ENCODE peak calls at places on chromosomes 4 and X, in nine cellular contexts. I is CD4-positive, alpha-beta T cell; Z is hepatocyte; T is breast epithelium; K is substantia nigra; W is CD8-positive, alpha-beta memory T cell; P is tibial nerve; G is Panc1; E is sigmoid colon. N is an unnamed sample.

GRCh38 chr4:18020145-18020670 is 1.3 kb downstream of the LCORL start:
- DNase-seq in I (peak), K (no peak), W (peak), T (no peak), Z (peak), P (no peak), E (no peak), G (no peak), N (peak)

GRCh38 chrX:57445046-57445445 is 146.8 kb upstream of the ZXDB start:
- DNase-seq in G (no peak), K (no peak), E (no peak), P (no peak), W (no peak), I (no peak), Z (no peak), T (no peak), N (no peak)

GRCh38 chr4:90745176-90745575 is 618.0 kb downstream of the CCSER1 start:
- DNase-seq in I (no peak), K (no peak), T (no peak), P (no peak), W (no peak), Z (no peak), E (no peak), G (no peak), N (no peak)

GRCh38 chrX:118182050-118182449 is 65.4 kb upstream of the KLHL13 start:
- DNase-seq in T (no peak), W (no peak), G (no peak), E (no peak), I (no peak), Z (no peak), K (no peak), P (no peak), N (no peak)

GRCh38 chr4:87108142-87108546 is 112.3 kb downstream of the KLHL8 start:
- DNase-seq in T (no peak), K (no peak), Z (peak), E (peak), P (peak), W (no peak), I (no peak), G (peak), N (no peak)

GRCh38 chr4:73421708-73422457 is 14.1 kb upstream of the AFP start:
- DNase-seq in K (no peak), G (no peak), P (no peak), E (no peak), W (no peak), Z (no peak), I (no peak), T (no peak), N (no peak)

GRCh38 chrX:64394874-64395567 is at the start of gene MTMR8:
- DNase-seq in K (peak), P (peak), Z (peak), W (peak), G (no peak), T (peak), E (peak), I (peak), N (peak)

GRCh38 chr4:70666369-70666768 is at the start of gene JCHAIN:
- DNase-seq in K (no peak), Z (no peak), E (no peak), P (no peak), I (no peak), W (no peak), G (no peak), T (no peak), N (no peak)

GRCh38 chrX:109843963-109844751 is 111.1 kb upstream of the ACSL4 start:
- DNase-seq in G (no peak), Z (no peak), E (no peak), K (peak), P (no peak), I (no peak), T (peak), W (no peak), N (no peak)

GRCh38 chr4:95556460-95556859 is 7.7 kb upstream of the UNC5C start:
- DNase-seq in W (no peak), G (no peak), T (no peak), Z (no peak), I (no peak), P (no peak), E (no peak), K (no peak), N (no peak)

GRCh38 chr4:148510211-148510610 is 68.0 kb upstream of the NR3C2 start:
- DNase-seq in P (no peak), E (no peak), Z (no peak), T (no peak), W (no peak), G (no peak), K (no peak), I (no peak), N (no peak)

GRCh38 chr4:59818656-59819055 is 1381.5 kb upstream of the ADGRL3 start:
- DNase-seq in W (no peak), T (no peak), G (peak), I (no peak), Z (no peak), K (no peak), E (no peak), P (no peak), N (no peak)

GRCh38 chr4:124803026-124803425 is 90.5 kb upstream of the ANKRD50 start:
- DNase-seq in K (no peak), W (no peak), P (no peak), Z (no peak), T (no peak), E (no peak), G (no peak), I (no peak), N (no peak)

GRCh38 chrX:48045410-48046311 is 25.8 kb downstream of the ZNF630 start:
- DNase-seq in I (no peak), P (no peak), W (no peak), Z (peak), E (no peak), T (no peak), G (no peak), K (no peak), N (no peak)

GRCh38 chrX:22220941-22221340 is 51.8 kb upstream of the CBLL2 start:
- DNase-seq in G (no peak), P (no peak), Z (no peak), W (no peak), I (no peak), E (no peak), K (no peak), T (no peak), N (no peak)

GRCh38 chrX:133402042-133402453 is 13.2 kb downstream of the GPC4 start:
- DNase-seq in E (no peak), P (no peak), I (no peak), W (no peak), Z (no peak), K (no peak), G (no peak), T (no peak), N (no peak)

GRCh38 chr4:77595361-77595973 is 10.2 kb upstream of the CXCL13 start:
- DNase-seq in T (no peak), K (no peak), P (no peak), Z (no peak), E (no peak), W (no peak), I (no peak), G (no peak), N (no peak)

GRCh38 chr4:182806259-182807252 is 110.6 kb downstream of the DCTD start:
- DNase-seq in I (peak), G (no peak), W (peak), T (peak), P (peak), Z (peak), K (peak), E (peak), N (peak)

GRCh38 chrX:149286940-149287349 is 218.2 kb downstream of the IDS start:
- DNase-seq in E (no peak), Z (peak), I (peak), T (no peak), W (peak), P (peak), G (peak), K (peak), N (peak)

GRCh38 chrX:134622813-134623185 is 35.5 kb downstream of the PLAC1 start:
- DNase-seq in P (no peak), K (no peak), E (no peak), W (no peak), T (no peak), Z (no peak), I (no peak), G (no peak), N (no peak)

GRCh38 chr4:118736867-118737266 is 51.7 kb downstream of the METTL14 start:
- DNase-seq in G (no peak), P (no peak), W (no peak), E (no peak), T (no peak), Z (no peak), I (no peak), K (no peak), N (no peak)

GRCh38 chr4:99144070-99144469 is at the start of gene ADH4:
- DNase-seq in K (no peak), T (no peak), Z (peak), I (no peak), E (no peak), P (no peak), W (no peak), G (no peak), N (no peak)

GRCh38 chr4:6090936-6091335 is 72.7 kb upstream of the C4orf50 start:
- DNase-seq in W (no peak), E (no peak), P (no peak), I (no peak), T (no peak), K (no peak), G (no peak), Z (no peak), N (no peak)

GRCh38 chr4:54091637-54092404 is 8.1 kb upstream of the GSX2 start:
- DNase-seq in I (peak), P (peak), W (peak), G (no peak), E (peak), K (peak), Z (peak), T (peak), N (peak)

GRCh38 chr4:187965726-187966125 is 29.8 kb upstream of the ZFP42 start:
- DNase-seq in Z (no peak), K (no peak), E (no peak), I (no peak), G (no peak), P (no peak), T (no peak), W (no peak), N (no peak)

GRCh38 chrX:47568656-47569295 is 7.8 kb downstream of the ARAF start:
- DNase-seq in I (peak), P (no peak), K (no peak), W (no peak), G (no peak), Z (no peak), E (no peak), T (no peak), N (no peak)

GRCh38 chr4:159487284-159487747 is 384.4 kb downstream of the RAPGEF2 start:
- DNase-seq in T (peak), G (peak), I (no peak), Z (peak), W (no peak), P (peak), K (peak), E (no peak), N (no peak)

GRCh38 chr4:148006025-148006424 is 274.1 kb downstream of the ARHGAP10 start:
- DNase-seq in P (no peak), I (no peak), E (no peak), K (no peak), Z (no peak), G (no peak), W (no peak), T (no peak), N (no peak)

GRCh38 chr4:29131304-29131703 is 1588.9 kb upstream of the PCDH7 start:
- DNase-seq in K (no peak), W (no peak), T (no peak), Z (no peak), G (no peak), I (no peak), P (no peak), E (no peak), N (no peak)

GRCh38 chrX:53458082-53458481 is 23.9 kb upstream of the HSD17B10 start:
- DNase-seq in E (no peak), I (no peak), W (no peak), T (no peak), K (no peak), P (no peak), G (no peak), Z (no peak), N (no peak)

GRCh38 chrX:45445745-45446412 is 245.2 kb upstream of the DIPK2B start:
- DNase-seq in T (no peak), G (peak), K (no peak), Z (peak), P (no peak), E (no peak), I (no peak), W (no peak), N (no peak)

GRCh38 chr4:2286904-2287593 is 25.1 kb upstream of the MXD4 start:
- DNase-seq in P (no peak), K (no peak), T (no peak), G (no peak), Z (no peak), E (peak), I (no peak), W (peak), N (no peak)

GRCh38 chr4:13537832-13538177 is 6.5 kb downstream of the NKX3-2 start:
- DNase-seq in E (peak), Z (no peak), W (no peak), K (no peak), P (no peak), I (no peak), T (no peak), G (no peak), N (no peak)

DNA sequence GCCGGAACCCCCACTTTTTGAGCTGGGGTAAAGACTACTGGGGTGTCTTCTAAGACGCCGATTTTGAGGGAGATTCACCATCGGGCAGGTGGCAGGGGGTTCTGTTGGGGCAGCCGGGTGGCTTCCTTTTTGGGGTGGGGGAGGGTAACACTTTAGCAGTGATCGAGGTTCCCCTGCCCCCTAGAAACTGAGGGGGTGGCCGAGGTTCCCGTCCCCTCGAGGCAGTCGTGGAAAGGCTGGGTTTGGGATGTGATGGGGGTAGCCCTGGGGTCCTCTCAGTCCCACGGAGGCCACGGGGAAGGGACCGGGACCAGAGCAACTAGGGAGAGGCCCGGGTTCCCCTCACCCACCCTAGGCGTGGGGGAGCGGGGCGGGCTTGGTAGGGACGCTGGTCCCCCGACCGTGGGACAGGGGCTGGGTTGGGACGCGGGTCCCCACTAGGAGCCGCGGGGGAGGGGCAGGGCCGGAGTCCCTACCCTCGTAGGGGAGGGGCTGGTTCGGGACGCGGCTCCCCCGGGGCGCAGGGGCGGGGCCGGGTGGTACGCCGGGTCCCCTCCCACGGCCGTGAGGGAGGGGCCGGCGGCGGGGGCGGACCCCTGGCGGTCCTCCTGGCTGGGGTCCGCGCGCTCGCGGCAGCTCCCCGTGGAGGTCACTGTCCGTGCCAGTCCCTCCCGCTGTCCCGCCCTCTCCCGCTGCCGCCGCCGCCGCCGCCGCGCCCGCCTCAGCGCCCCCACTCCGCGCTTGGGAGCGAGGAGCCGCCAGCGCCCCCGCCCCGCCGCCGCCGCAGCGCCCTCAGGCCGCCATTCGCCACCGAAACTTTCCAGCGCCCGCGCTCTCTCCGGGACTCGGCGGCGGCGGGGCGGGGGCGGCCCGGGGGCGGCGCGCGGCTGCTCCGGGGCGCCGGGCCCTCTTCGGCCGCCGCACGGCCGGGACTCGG is at the start of gene TBL1X:
- DNase-seq in W (peak), K (peak), E (peak), T (peak), I (peak), G (no peak), P (peak), Z (peak), N (peak)
- H3K27ac ChIP-seq in W (peak), K (peak), E (peak), T (peak), I (peak), G (peak), P (peak), Z (peak), N (peak)

DNA sequence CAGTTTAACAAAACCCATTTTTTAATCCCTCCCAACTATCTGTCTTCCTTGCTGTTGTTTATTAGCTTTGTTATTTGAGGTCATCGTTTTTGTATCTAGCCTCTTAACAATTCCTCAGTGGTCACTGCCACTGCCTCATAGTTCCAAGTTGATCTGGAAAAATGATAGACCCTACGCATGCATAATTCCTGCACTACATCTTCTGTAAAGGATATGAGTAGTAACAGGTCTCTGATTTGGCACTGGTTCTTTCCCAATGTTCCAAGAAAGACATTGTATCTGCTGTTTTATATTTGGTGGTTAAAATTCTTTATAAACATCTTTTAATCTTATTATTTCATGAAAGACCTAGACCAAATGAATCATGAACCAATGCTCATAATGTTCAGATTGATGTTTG is 166.6 kb downstream of the ZNF330 start:
- DNase-seq in I (no peak), E (no peak), Z (no peak), G (no peak), W (no peak), P (no peak), T (no peak), K (no peak), N (no peak)
- H3K27ac ChIP-seq in I (no peak), E (peak), Z (no peak), G (no peak), W (no peak), P (no peak), T (no peak), K (no peak), N (no peak)

GRCh38 chr4:145890689-145891088 is 47.9 kb downstream of the ZNF827 start:
- DNase-seq in K (no peak), G (no peak), Z (no peak), P (no peak), T (no peak), I (no peak), E (no peak), W (no peak), N (no peak)
- H3K27ac ChIP-seq in K (no peak), G (no peak), Z (no peak), P (no peak), T (no peak), I (no peak), E (no peak), W (no peak), N (no peak)

DNA sequence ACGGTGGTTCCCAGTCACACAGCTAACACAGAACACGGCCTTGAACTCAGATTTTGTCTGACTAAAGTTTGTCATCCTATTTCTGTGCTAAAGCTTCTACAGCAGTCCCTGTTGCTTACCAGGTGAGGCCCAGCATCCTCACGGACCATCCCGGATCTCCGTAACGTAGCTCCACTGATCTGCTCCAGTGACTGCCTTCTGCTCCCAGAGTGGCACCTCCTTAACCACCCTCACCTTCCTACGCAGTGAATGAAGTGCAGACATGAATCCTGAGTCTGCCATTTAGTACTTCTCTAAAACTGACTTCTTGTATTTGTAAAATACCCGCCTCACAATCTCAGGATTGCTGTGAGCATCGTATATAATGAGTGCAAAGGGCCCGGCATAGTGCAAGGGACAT is 27.6 kb upstream of the ACSL1 start:
- DNase-seq in G (no peak), P (no peak), T (no peak), I (no peak), E (no peak), K (no peak), Z (no peak), W (no peak), N (no peak)
- H3K27ac ChIP-seq in G (no peak), P (no peak), T (no peak), I (no peak), E (no peak), K (no peak), Z (no peak), W (no peak), N (no peak)

GRCh38 chr4:177105526-177105925 is 204.1 kb upstream of the NEIL3 start:
- DNase-seq in I (no peak), T (no peak), W (no peak), P (no peak), E (no peak), G (no peak), K (no peak), Z (no peak), N (no peak)

GRCh38 chr4:177107288-177107901 is 202.3 kb upstream of the NEIL3 start:
- DNase-seq in K (no peak), P (no peak), G (no peak), I (no peak), W (no peak), E (no peak), T (no peak), Z (no peak), N (no peak)

GRCh38 chr4:177108708-177109107 is 201.0 kb upstream of the NEIL3 start:
- DNase-seq in T (no peak), W (no peak), P (no peak), I (no peak), E (no peak), Z (no peak), G (no peak), K (no peak), N (no peak)

DNA sequence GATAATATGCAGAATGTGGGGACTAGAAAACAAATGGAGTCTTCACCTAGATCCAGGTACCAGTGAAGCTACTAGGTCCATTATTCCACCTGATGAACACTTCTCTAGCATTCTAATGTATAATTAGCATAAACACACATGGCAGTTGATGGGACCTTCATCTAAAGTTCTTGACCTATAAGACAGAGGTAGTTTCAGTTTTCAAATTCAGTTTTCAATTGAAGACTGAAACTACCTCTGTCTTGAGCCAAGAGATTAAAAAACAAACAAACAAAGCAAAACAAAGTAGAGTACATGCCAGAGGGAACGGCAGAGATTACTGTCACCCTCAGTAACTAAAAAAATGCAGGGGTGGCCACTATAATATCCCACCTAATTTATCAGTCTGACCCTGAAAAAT is 199.9 kb upstream of the NEIL3 start:
- DNase-seq in P (no peak), W (no peak), I (no peak), E (no peak), T (no peak), K (no peak), G (no peak), Z (no peak), N (no peak)
- H3K27ac ChIP-seq in P (no peak), W (no peak), I (no peak), E (no peak), T (no peak), K (no peak), G (no peak), Z (no peak), N (no peak)

GRCh38 chrX:153981771-153982533 is 9.4 kb downstream of the TMEM187 start:
- DNase-seq in I (peak), T (no peak), E (no peak), G (no peak), W (peak), Z (no peak), P (peak), K (peak), N (peak)
- H3K27ac ChIP-seq in I (peak), T (peak), E (no peak), G (no peak), W (no peak), Z (no peak), P (peak), K (peak), N (peak)

N was measured in CD8-positive, alpha-beta T cell.